ENCODE peak calls at places on chromosome 15, in five cellular contexts. E is ELR; K is CD8-positive, alpha-beta memory T cell; L is NCI-H2107; P is ACHN. N is an unnamed sample.

GRCh38 chr15:78716651-78717050 is 75.6 kb upstream of the CHRNB4 start:
- DNase-seq in K (no peak), P (no peak), E (no peak), L (no peak), N (no peak)

GRCh38 chr15:70563561-70564095 is 199.7 kb downstream of the UACA start:
- DNase-seq in L (no peak), P (no peak), E (no peak), K (no peak), N (no peak)

GRCh38 chr15:61051570-61052031 is 177.5 kb downstream of the RORA start:
- DNase-seq in P (peak; percentile 11), E (peak; percentile 59), K (no peak), L (no peak), N (no peak)

GRCh38 chr15:31101262-31102048 is at the start of gene TRPM1:
- DNase-seq in P (no peak), E (no peak), L (no peak), K (no peak), N (no peak)

GRCh38 chr15:29924750-29925149 is 102.5 kb upstream of the TJP1 start:
- DNase-seq in K (no peak), E (peak; percentile 90), L (no peak), P (peak; percentile 92), N (no peak)

GRCh38 chr15:74243431-74243830 is 7.3 kb downstream of the CCDC33 start:
- DNase-seq in P (no peak), L (peak; percentile 24), E (no peak), K (no peak), N (no peak)

GRCh38 chr15:96403071-96403470 is 72.6 kb downstream of the NR2F2 start:
- DNase-seq in E (no peak), L (no peak), P (no peak), K (no peak), N (no peak)

GRCh38 chr15:54082836-54083492 is 104.7 kb downstream of the UNC13C start:
- DNase-seq in L (no peak), P (peak; percentile 17), E (no peak), K (no peak), N (no peak)

GRCh38 chr15:67183443-67184169 is 70.9 kb downstream of the AAGAB start:
- DNase-seq in K (no peak), E (no peak), L (no peak), P (no peak), N (peak; percentile 11)

GRCh38 chr15:31292391-31293020 is 34.1 kb upstream of the KLF13 start:
- DNase-seq in L (no peak), E (no peak), K (no peak), P (no peak), N (no peak)

GRCh38 chr15:79656151-79656797 is 224.1 kb downstream of the MINAR1 start:
- DNase-seq in E (no peak), P (no peak), L (no peak), K (no peak), N (no peak)

GRCh38 chr15:51887887-51888592 is 58.6 kb downstream of the TMOD3 start:
- DNase-seq in K (no peak), E (peak; percentile 10), L (no peak), P (no peak), N (no peak)

GRCh38 chr15:24039683-24040082 is 352.6 kb upstream of the NDN start:
- DNase-seq in E (no peak), K (no peak), L (no peak), P (no peak), N (no peak)

GRCh38 chr15:93997071-93997658 is 234.2 kb upstream of the MCTP2 start:
- DNase-seq in E (peak; percentile 8), L (no peak), K (no peak), P (peak; percentile 14), N (no peak)

GRCh38 chr15:98787936-98788757 is 139.8 kb downstream of the IGF1R start:
- DNase-seq in L (no peak), E (no peak), P (no peak), K (no peak), N (no peak)

GRCh38 chr15:55475842-55476241 is 32.2 kb downstream of the DNAAF4 start:
- DNase-seq in L (no peak), P (no peak), K (no peak), E (no peak), N (no peak)

GRCh38 chr15:25849431-25849921 is 13.7 kb downstream of the ATP10A start:
- DNase-seq in E (no peak), K (no peak), P (peak; percentile 59), L (no peak), N (no peak)

GRCh38 chr15:40595219-40595618 is 1.2 kb downstream of the KNL1 start:
- DNase-seq in L (no peak), K (no peak), P (no peak), E (no peak), N (no peak)

GRCh38 chr15:44193651-44194396 is 1.2 kb downstream of the FRMD5 start:
- DNase-seq in E (peak; percentile 50), L (no peak), P (peak; percentile 38), K (no peak), N (no peak)

GRCh38 chr15:45021331-45021730 is 1.7 kb upstream of the SORD start:
- DNase-seq in L (no peak), E (no peak), P (no peak), K (no peak), N (no peak)

GRCh38 chr15:95405447-95405846 is 925.1 kb upstream of the NR2F2 start:
- DNase-seq in P (peak; percentile 14), E (peak; percentile 6), L (no peak), K (no peak), N (no peak)

GRCh38 chr15:47516576-47517371 is 200.5 kb upstream of the SEMA6D start:
- DNase-seq in L (no peak), P (no peak), K (no peak), E (peak; percentile 59), N (no peak)

GRCh38 chr15:33716025-33716424 is 252.3 kb upstream of the CHRM5 start:
- DNase-seq in E (no peak), P (no peak), L (no peak), K (no peak), N (no peak)

GRCh38 chr15:62610499-62610898 is 432.0 kb upstream of the TPM1 start:
- DNase-seq in L (no peak), K (no peak), E (no peak), P (no peak), N (no peak)

GRCh38 chr15:76566276-76566675 is 229.7 kb downstream of the ISL2 start:
- DNase-seq in P (no peak), L (no peak), E (no peak), K (no peak), N (no peak)

GRCh38 chr15:84962975-84963374 is 18.7 kb upstream of the PDE8A start:
- DNase-seq in K (no peak), E (no peak), L (no peak), P (no peak), N (no peak)

GRCh38 chr15:98823012-98823458 is 174.7 kb downstream of the IGF1R start:
- DNase-seq in K (no peak), L (peak; percentile 28), E (peak; percentile 67), P (peak; percentile 28), N (no peak)

GRCh38 chr15:25236861-25237155 is 202.0 kb downstream of the UBE3A start:
- DNase-seq in E (no peak), P (no peak), L (no peak), K (no peak), N (no peak)

GRCh38 chr15:36959746-36960145 is 140.6 kb downstream of the MEIS2 start:
- DNase-seq in L (no peak), K (no peak), P (no peak), E (no peak), N (no peak)

GRCh38 chr15:25830844-25831443 is 32.2 kb downstream of the ATP10A start:
- DNase-seq in E (peak; percentile 2), P (peak; percentile 71), L (no peak), K (no peak), N (no peak)

GRCh38 chr15:81301815-81302399 is 22.0 kb downstream of the STARD5 start:
- DNase-seq in K (no peak), L (no peak), P (no peak), E (no peak), N (no peak)

GRCh38 chr15:45548753-45549520 is 26.4 kb upstream of the SLC30A4 start:
- DNase-seq in L (no peak), P (no peak), E (no peak), K (no peak), N (no peak)

GRCh38 chr15:26166429-26166828 is 303.3 kb upstream of the ATP10A start:
- DNase-seq in K (no peak), P (no peak), E (no peak), L (no peak), N (no peak)

GRCh38 chr15:72033711-72034110 is 84.2 kb downstream of the MYO9A start:
- DNase-seq in L (no peak), K (no peak), E (no peak), P (no peak), N (no peak)

GRCh38 chr15:52730163-52730562 is 51.0 kb upstream of the ATOSA start:
- DNase-seq in E (peak; percentile 84), K (no peak), L (no peak), P (no peak), N (peak; percentile 11)

GRCh38 chr15:31550211-31550848 is 223.7 kb downstream of the KLF13 start:
- DNase-seq in E (no peak), L (no peak), K (no peak), P (no peak), N (no peak)

GRCh38 chr15:32802296-32802936 is 84.6 kb downstream of the GREM1 start:
- DNase-seq in P (no peak), K (no peak), L (no peak), E (peak; percentile 92), N (no peak)

N was measured in CD8-positive, alpha-beta T cell.